ENCODE peak calls at places on chromosomes 3 and 15, in ten cellular contexts. One of them, this sample, is unnamed.

GRCh38 chr15:76337047-76337738 is 620 bp downstream of the ISL2 start:
- DNase-seq in NCI-H446 treated with DMSO at 0.1 percent for 48 hours: no peak
- DNase-seq in HEK293T: peak
- DNase-seq in NCI-H1417: no peak
- DNase-seq in NCI-H510A treated with DMSO at 0.1 percent for 48 hours: no peak
- DNase-seq in ELF-1: peak
- DNase-seq in GF-D8: peak
- DNase-seq in COR-L47: no peak
- DNase-seq in ureter: no peak
- DNase-seq in effector memory CD8-positive, alpha-beta T cell: no peak
- DNase-seq in this sample: peak

GRCh38 chr15:64092864-64093626 is 593 bp downstream of the CIAO2A start:
- DNase-seq in NCI-H446 treated with DMSO at 0.1 percent for 48 hours: no peak
- DNase-seq in HEK293T: peak
- DNase-seq in NCI-H1417: peak
- DNase-seq in NCI-H510A treated with DMSO at 0.1 percent for 48 hours: no peak
- DNase-seq in ELF-1: peak
- DNase-seq in GF-D8: peak
- DNase-seq in COR-L47: no peak
- DNase-seq in ureter: no peak
- DNase-seq in effector memory CD8-positive, alpha-beta T cell: peak
- DNase-seq in this sample: peak

GRCh38 chr15:92915766-92916435 is 15.8 kb downstream of the CHD2 start:
- DNase-seq in NCI-H446 treated with DMSO at 0.1 percent for 48 hours: no peak
- DNase-seq in HEK293T: no peak
- DNase-seq in NCI-H1417: no peak
- DNase-seq in NCI-H510A treated with DMSO at 0.1 percent for 48 hours: no peak
- DNase-seq in ELF-1: peak
- DNase-seq in GF-D8: no peak
- DNase-seq in COR-L47: no peak
- DNase-seq in ureter: no peak
- DNase-seq in effector memory CD8-positive, alpha-beta T cell: no peak
- DNase-seq in this sample: no peak

GRCh38 chr3:53236112-53236841 is 19.5 kb downstream of the TKT start:
- DNase-seq in NCI-H446 treated with DMSO at 0.1 percent for 48 hours: no peak
- DNase-seq in HEK293T: no peak
- DNase-seq in NCI-H1417: no peak
- DNase-seq in NCI-H510A treated with DMSO at 0.1 percent for 48 hours: no peak
- DNase-seq in ELF-1: peak
- DNase-seq in GF-D8: peak
- DNase-seq in COR-L47: no peak
- DNase-seq in ureter: peak
- DNase-seq in effector memory CD8-positive, alpha-beta T cell: no peak
- DNase-seq in this sample: peak

GRCh38 chr15:64151727-64152506 is at the start of gene SNX22:
- DNase-seq in NCI-H446 treated with DMSO at 0.1 percent for 48 hours: no peak
- DNase-seq in HEK293T: no peak
- DNase-seq in NCI-H1417: no peak
- DNase-seq in NCI-H510A treated with DMSO at 0.1 percent for 48 hours: no peak
- DNase-seq in ELF-1: peak
- DNase-seq in GF-D8: no peak
- DNase-seq in COR-L47: peak
- DNase-seq in ureter: no peak
- DNase-seq in effector memory CD8-positive, alpha-beta T cell: peak
- DNase-seq in this sample: no peak

GRCh38 chr15:29942144-29942543 is 119.9 kb upstream of the TJP1 start:
- DNase-seq in NCI-H446 treated with DMSO at 0.1 percent for 48 hours: no peak
- DNase-seq in HEK293T: no peak
- DNase-seq in NCI-H1417: no peak
- DNase-seq in NCI-H510A treated with DMSO at 0.1 percent for 48 hours: no peak
- DNase-seq in ELF-1: no peak
- DNase-seq in GF-D8: no peak
- DNase-seq in COR-L47: no peak
- DNase-seq in ureter: no peak
- DNase-seq in effector memory CD8-positive, alpha-beta T cell: no peak
- DNase-seq in this sample: peak

GRCh38 chr3:120554727-120555660 is 41.1 kb upstream of the NDUFB4 start:
- DNase-seq in NCI-H446 treated with DMSO at 0.1 percent for 48 hours: peak
- DNase-seq in HEK293T: no peak
- DNase-seq in NCI-H1417: no peak
- DNase-seq in NCI-H510A treated with DMSO at 0.1 percent for 48 hours: no peak
- DNase-seq in ELF-1: no peak
- DNase-seq in GF-D8: no peak
- DNase-seq in COR-L47: no peak
- DNase-seq in ureter: no peak
- DNase-seq in effector memory CD8-positive, alpha-beta T cell: no peak
- DNase-seq in this sample: no peak

GRCh38 chr15:99009741-99010370 is 2.3 kb upstream of the PGPEP1L start:
- DNase-seq in NCI-H446 treated with DMSO at 0.1 percent for 48 hours: no peak
- DNase-seq in HEK293T: no peak
- DNase-seq in NCI-H1417: no peak
- DNase-seq in NCI-H510A treated with DMSO at 0.1 percent for 48 hours: no peak
- DNase-seq in ELF-1: no peak
- DNase-seq in GF-D8: no peak
- DNase-seq in COR-L47: no peak
- DNase-seq in ureter: no peak
- DNase-seq in effector memory CD8-positive, alpha-beta T cell: no peak
- DNase-seq in this sample: peak

GRCh38 chr15:68578960-68579935 is at the start of gene CORO2B:
- DNase-seq in NCI-H446 treated with DMSO at 0.1 percent for 48 hours: peak
- DNase-seq in HEK293T: peak
- DNase-seq in NCI-H1417: peak
- DNase-seq in NCI-H510A treated with DMSO at 0.1 percent for 48 hours: peak
- DNase-seq in ELF-1: peak
- DNase-seq in GF-D8: no peak
- DNase-seq in COR-L47: peak
- DNase-seq in ureter: no peak
- DNase-seq in effector memory CD8-positive, alpha-beta T cell: no peak
- DNase-seq in this sample: no peak

GRCh38 chr3:169604568-169604967 is 58.9 kb downstream of the MECOM start:
- DNase-seq in NCI-H446 treated with DMSO at 0.1 percent for 48 hours: no peak
- DNase-seq in HEK293T: no peak
- DNase-seq in NCI-H1417: no peak
- DNase-seq in NCI-H510A treated with DMSO at 0.1 percent for 48 hours: no peak
- DNase-seq in ELF-1: peak
- DNase-seq in GF-D8: no peak
- DNase-seq in COR-L47: no peak
- DNase-seq in ureter: no peak
- DNase-seq in effector memory CD8-positive, alpha-beta T cell: no peak
- DNase-seq in this sample: peak

GRCh38 chr15:90471769-90472168 is 58.0 kb upstream of the CRTC3 start:
- DNase-seq in NCI-H446 treated with DMSO at 0.1 percent for 48 hours: no peak
- DNase-seq in HEK293T: no peak
- DNase-seq in NCI-H1417: no peak
- DNase-seq in NCI-H510A treated with DMSO at 0.1 percent for 48 hours: no peak
- DNase-seq in ELF-1: no peak
- DNase-seq in GF-D8: no peak
- DNase-seq in COR-L47: no peak
- DNase-seq in ureter: no peak
- DNase-seq in effector memory CD8-positive, alpha-beta T cell: no peak
- DNase-seq in this sample: no peak

GRCh38 chr3:11820540-11821041 is 26.1 kb downstream of the TAMM41 start:
- DNase-seq in NCI-H446 treated with DMSO at 0.1 percent for 48 hours: no peak
- DNase-seq in HEK293T: peak
- DNase-seq in NCI-H1417: no peak
- DNase-seq in NCI-H510A treated with DMSO at 0.1 percent for 48 hours: no peak
- DNase-seq in ELF-1: no peak
- DNase-seq in GF-D8: no peak
- DNase-seq in COR-L47: no peak
- DNase-seq in ureter: no peak
- DNase-seq in effector memory CD8-positive, alpha-beta T cell: no peak
- DNase-seq in this sample: no peak

GRCh38 chr3:43389388-43390254 is 103.3 kb downstream of the SNRK start:
- DNase-seq in NCI-H446 treated with DMSO at 0.1 percent for 48 hours: no peak
- DNase-seq in HEK293T: no peak
- DNase-seq in NCI-H1417: no peak
- DNase-seq in NCI-H510A treated with DMSO at 0.1 percent for 48 hours: no peak
- DNase-seq in ELF-1: no peak
- DNase-seq in GF-D8: peak
- DNase-seq in COR-L47: no peak
- DNase-seq in ureter: no peak
- DNase-seq in effector memory CD8-positive, alpha-beta T cell: peak
- DNase-seq in this sample: peak

GRCh38 chr15:40392986-40393948 is 10.7 kb downstream of the KNSTRN start:
- DNase-seq in NCI-H446 treated with DMSO at 0.1 percent for 48 hours: no peak
- DNase-seq in HEK293T: no peak
- DNase-seq in NCI-H1417: no peak
- DNase-seq in NCI-H510A treated with DMSO at 0.1 percent for 48 hours: no peak
- DNase-seq in ELF-1: no peak
- DNase-seq in GF-D8: no peak
- DNase-seq in COR-L47: no peak
- DNase-seq in ureter: no peak
- DNase-seq in effector memory CD8-positive, alpha-beta T cell: no peak
- DNase-seq in this sample: peak

GRCh38 chr15:58154769-58155168 is 16.6 kb downstream of the AQP9 start:
- DNase-seq in NCI-H446 treated with DMSO at 0.1 percent for 48 hours: no peak
- DNase-seq in HEK293T: no peak
- DNase-seq in NCI-H1417: no peak
- DNase-seq in NCI-H510A treated with DMSO at 0.1 percent for 48 hours: no peak
- DNase-seq in ELF-1: no peak
- DNase-seq in GF-D8: no peak
- DNase-seq in COR-L47: no peak
- DNase-seq in ureter: no peak
- DNase-seq in effector memory CD8-positive, alpha-beta T cell: no peak
- DNase-seq in this sample: no peak

GRCh38 chr15:33526532-33526931 is 215.8 kb downstream of the RYR3 start:
- DNase-seq in NCI-H446 treated with DMSO at 0.1 percent for 48 hours: no peak
- DNase-seq in HEK293T: no peak
- DNase-seq in NCI-H1417: no peak
- DNase-seq in NCI-H510A treated with DMSO at 0.1 percent for 48 hours: no peak
- DNase-seq in ELF-1: no peak
- DNase-seq in GF-D8: no peak
- DNase-seq in COR-L47: no peak
- DNase-seq in ureter: no peak
- DNase-seq in effector memory CD8-positive, alpha-beta T cell: no peak
- DNase-seq in this sample: no peak

GRCh38 chr3:172217877-172218276 is 178.5 kb downstream of the FNDC3B start:
- DNase-seq in NCI-H446 treated with DMSO at 0.1 percent for 48 hours: no peak
- DNase-seq in HEK293T: no peak
- DNase-seq in NCI-H1417: no peak
- DNase-seq in NCI-H510A treated with DMSO at 0.1 percent for 48 hours: no peak
- DNase-seq in ELF-1: no peak
- DNase-seq in GF-D8: no peak
- DNase-seq in COR-L47: no peak
- DNase-seq in ureter: no peak
- DNase-seq in effector memory CD8-positive, alpha-beta T cell: no peak
- DNase-seq in this sample: no peak

GRCh38 chr3:67605377-67605776 is 49.0 kb downstream of the SUCLG2 start:
- DNase-seq in NCI-H446 treated with DMSO at 0.1 percent for 48 hours: no peak
- DNase-seq in HEK293T: no peak
- DNase-seq in NCI-H1417: no peak
- DNase-seq in NCI-H510A treated with DMSO at 0.1 percent for 48 hours: no peak
- DNase-seq in ELF-1: peak
- DNase-seq in GF-D8: no peak
- DNase-seq in COR-L47: no peak
- DNase-seq in ureter: no peak
- DNase-seq in effector memory CD8-positive, alpha-beta T cell: no peak
- DNase-seq in this sample: peak

GRCh38 chr3:93973160-93974126 is at the start of gene PROS1:
- DNase-seq in NCI-H446 treated with DMSO at 0.1 percent for 48 hours: peak
- DNase-seq in HEK293T: peak
- DNase-seq in NCI-H1417: no peak
- DNase-seq in NCI-H510A treated with DMSO at 0.1 percent for 48 hours: peak
- DNase-seq in ELF-1: peak
- DNase-seq in GF-D8: peak
- DNase-seq in COR-L47: peak
- DNase-seq in ureter: peak
- DNase-seq in effector memory CD8-positive, alpha-beta T cell: peak
- DNase-seq in this sample: peak